ENCODE peak calls at places on chromosomes 7 and 10, in seven cellular contexts. W is pancreas; X is cardiac muscle cell; P is activated CD8-positive, alpha-beta T cell treated with anti-CD3 and anti-CD28 coated beads for 36 hours; Q is GM12865; U is PC-9; S is posterior cingulate gyrus. I is an unnamed sample.

GRCh38 chr7:103936558-103936957 is 52.9 kb downstream of the RELN start:
- DNase-seq in S (no peak), Q (no peak), X (peak; percentile 59), W (peak; percentile 16), P (no peak), U (no peak), I (no peak)

GRCh38 chr10:117092386-117092785 is 45.7 kb downstream of the VAX1 start:
- DNase-seq in W (no peak), P (no peak), X (no peak), Q (no peak), U (no peak), S (no peak), I (peak; percentile 24)

GRCh38 chr7:98212532-98213041 is 1.3 kb downstream of the BHLHA15 start:
- DNase-seq in U (no peak), S (peak; percentile 7), X (no peak), Q (no peak), W (no peak), P (no peak), I (peak; percentile 11)

GRCh38 chr10:1776127-1776662 is 38.9 kb upstream of the ADARB2 start:
- DNase-seq in W (no peak), U (no peak), P (no peak), S (no peak), X (no peak), Q (no peak), I (no peak)

GRCh38 chr7:65731562-65732035 is 141.3 kb upstream of the VKORC1L1 start:
- DNase-seq in P (peak; percentile 33), X (peak; percentile 38), W (no peak), U (no peak), Q (no peak), S (no peak), I (peak; percentile 15)

GRCh38 chr7:138745189-138745588 is 44.0 kb upstream of the SVOPL start:
- DNase-seq in W (no peak), X (no peak), U (no peak), S (no peak), P (peak; percentile 37), Q (no peak), I (no peak)

GRCh38 chr10:78211476-78212110 is 177.9 kb downstream of the RPS24 start:
- DNase-seq in U (no peak), W (no peak), P (peak; percentile 33), S (peak; percentile 71), Q (no peak), X (peak; percentile 65), I (peak; percentile 6)

GRCh38 chr7:155807805-155808550 is 4.3 kb downstream of the SHH start:
- DNase-seq in P (no peak), S (no peak), W (no peak), Q (no peak), U (no peak), X (no peak), I (no peak)

GRCh38 chr10:98261436-98262277 is 6.3 kb downstream of the LOXL4 start:
- DNase-seq in W (no peak), U (no peak), Q (no peak), P (no peak), X (no peak), S (no peak), I (no peak)

GRCh38 chr7:86980223-86980622 is 79.2 kb downstream of the ELAPOR2 start:
- DNase-seq in U (no peak), W (no peak), X (no peak), Q (no peak), P (no peak), S (no peak), I (no peak)

GRCh38 chr10:132036153-132036886 is 29.4 kb upstream of the JAKMIP3 start:
- DNase-seq in W (peak; percentile 39), S (peak; percentile 56), U (no peak), Q (no peak), P (peak; percentile 19), X (peak; percentile 45), I (peak; percentile 34)

GRCh38 chr7:31864646-31865045 is 177.6 kb downstream of the PPP1R17 start:
- DNase-seq in S (no peak), X (no peak), Q (no peak), U (no peak), W (no peak), P (no peak), I (no peak)

GRCh38 chr7:140375323-140375722 is 23.0 kb downstream of the SLC37A3 start:
- DNase-seq in P (no peak), S (no peak), U (no peak), Q (no peak), X (no peak), W (no peak), I (no peak)

GRCh38 chr10:71285180-71285545 is 33.9 kb upstream of the SLC29A3 start:
- DNase-seq in Q (peak; percentile 42), U (peak; percentile 41), W (no peak), X (peak; percentile 50), S (peak; percentile 61), P (peak; percentile 56), I (peak; percentile 43)

I was measured in NCI-H69.